ENCODE peak calls at places on chromosomes 6 and 20, in four cellular contexts. One of them, this sample, is unnamed.

GRCh38 chr20:40966103-40966502 is 62.5 kb upstream of the TOP1 start:
- DNase-seq in suprapubic skin: no peak
- DNase-seq in RKO: no peak
- DNase-seq in ACHN: no peak
- DNase-seq in this sample: no peak

GRCh38 chr6:167766986-167767714 is 59.6 kb upstream of the AFDN start:
- DNase-seq in suprapubic skin: no peak
- DNase-seq in ACHN: no peak
- DNase-seq in RKO: no peak
- DNase-seq in this sample: no peak

GRCh38 chr20:48538058-48538825 is 289.6 kb downstream of the PREX1 start:
- DNase-seq in ACHN: peak
- DNase-seq in RKO: peak
- DNase-seq in suprapubic skin: no peak
- DNase-seq in this sample: no peak

GRCh38 chr6:89215391-89215790 is 1.8 kb downstream of the GABRR1 start:
- DNase-seq in RKO: no peak
- DNase-seq in suprapubic skin: no peak
- DNase-seq in ACHN: no peak
- DNase-seq in this sample: no peak

GRCh38 chr20:37600486-37600885 is 72.8 kb upstream of the BLCAP start:
- DNase-seq in ACHN: no peak
- DNase-seq in suprapubic skin: no peak
- DNase-seq in RKO: no peak
- DNase-seq in this sample: no peak

GRCh38 chr20:57922701-57923100 is 212.9 kb upstream of the PMEPA1 start:
- DNase-seq in suprapubic skin: no peak
- DNase-seq in RKO: no peak
- DNase-seq in ACHN: no peak
- DNase-seq in this sample: no peak

GRCh38 chr20:62051901-62052255 is 13.8 kb downstream of the TAF4 start:
- DNase-seq in ACHN: no peak
- DNase-seq in suprapubic skin: no peak
- DNase-seq in RKO: no peak
- DNase-seq in this sample: no peak

GRCh38 chr20:58145506-58146080 is 82.9 kb downstream of the ANKRD60 start:
- DNase-seq in suprapubic skin: peak
- DNase-seq in RKO: no peak
- DNase-seq in ACHN: no peak
- DNase-seq in this sample: no peak

GRCh38 chr20:8305449-8305978 is 173.4 kb downstream of the PLCB1 start:
- DNase-seq in suprapubic skin: peak
- DNase-seq in ACHN: peak
- DNase-seq in RKO: peak
- DNase-seq in this sample: peak

GRCh38 chr6:19410477-19410876 is 426.7 kb upstream of the ID4 start:
- DNase-seq in RKO: no peak
- DNase-seq in suprapubic skin: no peak
- DNase-seq in ACHN: no peak
- DNase-seq in this sample: no peak

GRCh38 chr6:56718236-56718635 is 75.5 kb upstream of the DST start:
- DNase-seq in ACHN: no peak
- DNase-seq in RKO: no peak
- DNase-seq in suprapubic skin: no peak
- DNase-seq in this sample: no peak

GRCh38 chr20:46011631-46012482 is 3.1 kb downstream of the MMP9 start:
- DNase-seq in RKO: peak
- DNase-seq in suprapubic skin: peak
- DNase-seq in ACHN: peak
- DNase-seq in this sample: peak

GRCh38 chr6:150452642-150453243 is 83.9 kb downstream of the IYD start:
- DNase-seq in ACHN: no peak
- DNase-seq in RKO: no peak
- DNase-seq in suprapubic skin: no peak
- DNase-seq in this sample: no peak

GRCh38 chr6:157707576-157707975 is 115.5 kb upstream of the SNX9 start:
- DNase-seq in suprapubic skin: peak
- DNase-seq in ACHN: no peak
- DNase-seq in RKO: no peak
- DNase-seq in this sample: no peak

GRCh38 chr6:52603000-52603795 is 26.3 kb upstream of the TRAM2 start:
- DNase-seq in suprapubic skin: no peak
- DNase-seq in ACHN: peak
- DNase-seq in RKO: peak
- DNase-seq in this sample: no peak

GRCh38 chr20:58196402-58197184 is 31.9 kb downstream of the ANKRD60 start:
- DNase-seq in RKO: no peak
- DNase-seq in suprapubic skin: no peak
- DNase-seq in ACHN: no peak
- DNase-seq in this sample: no peak

GRCh38 chr6:50135968-50136367 is 86.2 kb upstream of the DEFB112 start:
- DNase-seq in suprapubic skin: no peak
- DNase-seq in ACHN: no peak
- DNase-seq in RKO: no peak
- DNase-seq in this sample: no peak

GRCh38 chr6:144075187-144075586 is 20.2 kb downstream of the SF3B5 start:
- DNase-seq in RKO: no peak
- DNase-seq in ACHN: no peak
- DNase-seq in suprapubic skin: no peak
- DNase-seq in this sample: no peak

GRCh38 chr20:19019734-19020364 is 192.6 kb upstream of the SLC24A3 start:
- DNase-seq in RKO: no peak
- DNase-seq in suprapubic skin: no peak
- DNase-seq in ACHN: no peak
- DNase-seq in this sample: no peak

GRCh38 chr6:159969921-159970320 is 1.0 kb downstream of the IGF2R start:
- DNase-seq in RKO: peak
- DNase-seq in suprapubic skin: peak
- DNase-seq in ACHN: peak
- DNase-seq in this sample: peak

GRCh38 chr6:157323924-157324276 is 581 bp upstream of the TMEM242 start:
- DNase-seq in RKO: peak
- DNase-seq in ACHN: peak
- DNase-seq in suprapubic skin: peak
- DNase-seq in this sample: peak

GRCh38 chr20:59891581-59891980 is 41.9 kb downstream of the SYCP2 start:
- DNase-seq in suprapubic skin: no peak
- DNase-seq in RKO: no peak
- DNase-seq in ACHN: no peak
- DNase-seq in this sample: no peak

GRCh38 chr6:42017021-42017643 is 33.2 kb upstream of the TAF8 start:
- DNase-seq in suprapubic skin: no peak
- DNase-seq in RKO: peak
- DNase-seq in ACHN: peak
- DNase-seq in this sample: no peak

GRCh38 chr6:958531-958930 is 265.6 kb upstream of the EXOC2 start:
- DNase-seq in RKO: peak
- DNase-seq in ACHN: peak
- DNase-seq in suprapubic skin: no peak
- DNase-seq in this sample: peak